ENCODE peak calls at places on chromosomes 3 and 15, in five cellular contexts. G is esophagus squamous epithelium, I is tibial nerve, U is IMR-90, F is sigmoid colon. R is an unnamed sample.

GRCh38 chr3:46668116-46668515 is 25.4 kb downstream of the ALS2CL start:
- DNase-seq in I (no peak), G (no peak), F (peak; percentile 47), U (no peak), R (no peak)

GRCh38 chr15:25725758-25726157 is 137.4 kb downstream of the ATP10A start:
- DNase-seq in G (no peak), U (no peak), I (no peak), F (peak; percentile 44), R (no peak)

GRCh38 chr15:40902605-40903561 is 8.6 kb downstream of the VPS18 start:
- DNase-seq in G (no peak), U (no peak), F (no peak), I (peak; percentile 31), R (peak; percentile 70)

GRCh38 chr3:176328198-176328597 is 869.1 kb downstream of the TBL1XR1 start:
- DNase-seq in G (no peak), U (no peak), F (no peak), I (no peak), R (no peak)

GRCh38 chr3:117400303-117400702 is 690.7 kb downstream of the TUSC7 start:
- DNase-seq in U (no peak), I (no peak), F (no peak), G (no peak), R (no peak)

GRCh38 chr3:18018491-18019177 is 276.2 kb upstream of the TBC1D5 start:
- DNase-seq in G (no peak), I (no peak), U (no peak), F (no peak), R (no peak)

GRCh38 chr3:150062492-150062891 is 91.8 kb upstream of the PFN2 start:
- DNase-seq in G (no peak), U (peak; percentile 81), I (no peak), F (no peak), R (no peak)

GRCh38 chr3:148848410-148848809 is 16.7 kb upstream of the CPA3 start:
- DNase-seq in F (no peak), I (no peak), U (no peak), G (no peak), R (no peak)

DNA sequence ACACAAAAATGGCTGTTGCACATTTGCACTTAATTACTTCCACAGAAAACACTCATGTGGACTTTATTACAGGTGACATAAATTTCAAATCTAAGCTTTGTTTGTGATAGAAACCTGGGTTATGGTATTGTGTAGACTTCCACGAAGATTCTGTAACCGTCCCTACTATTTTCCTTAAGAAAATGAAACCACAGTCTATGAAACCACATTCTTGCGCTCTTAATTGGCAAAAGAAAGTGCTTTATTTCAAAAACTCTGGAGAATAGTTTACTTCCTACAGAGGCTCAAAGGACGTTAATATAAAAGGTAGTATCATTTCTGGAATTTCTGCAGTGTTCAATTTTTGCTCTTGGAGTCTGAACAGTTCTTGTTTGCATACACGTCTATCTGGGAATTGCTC is 123.4 kb downstream of the TIGIT start:
- DNase-seq in I (no peak), U (no peak), F (no peak), G (no peak), R (no peak)
- H3K4me1 ChIP-seq in I (no peaks in the 10 kb centered on the region), U (peaks cover 7% of the 10 kb centered on the region), F (peaks cover 50% of the 10 kb centered on the region), G (no peaks in the 10 kb centered on the region), R (no peaks in the 10 kb centered on the region)

GRCh38 chr3:57755368-57756021 is 614 bp upstream of the SLMAP start:
- DNase-seq in F (peak; percentile 73), U (peak; percentile 38), G (no peak), I (no peak), R (peak; percentile 60)

GRCh38 chr3:57757642-57758297 is 1.7 kb downstream of the SLMAP start:
- DNase-seq in G (no peak), U (peak; percentile 28), F (no peak), I (no peak), R (no peak)

GRCh38 chr3:57756022-57756527 is at the start of gene SLMAP:
- DNase-seq in I (peak; percentile 93), G (peak; percentile 89), F (peak; percentile 99), U (peak; percentile 96), R (peak; percentile 97)

GRCh38 chr3:57758686-57759085 is 2.6 kb downstream of the SLMAP start:
- DNase-seq in U (peak; percentile 39), G (no peak), F (no peak), I (no peak), R (no peak)

GRCh38 chr3:57756528-57757401 is 656 bp downstream of the SLMAP start:
- DNase-seq in G (no peak), U (peak; percentile 74), F (peak; percentile 81), I (no peak), R (peak; percentile 51)
- TF ChIP-seq POLR2A in G (no peak), U (no peak), F (no peak), I (no peak), R (no peak)

GRCh38 chr15:85579011-85579701 is 198.8 kb downstream of the AKAP13 start:
- DNase-seq in G (no peak), U (no peak), I (no peak), F (no peak), R (no peak)
- H3K4me3 ChIP-seq in G (no peak overlapping the region), U (no peak overlapping the region), I (no peak overlapping the region), F (peak overlapping the region; percentile 5), R (no peak overlapping the region)

DNA sequence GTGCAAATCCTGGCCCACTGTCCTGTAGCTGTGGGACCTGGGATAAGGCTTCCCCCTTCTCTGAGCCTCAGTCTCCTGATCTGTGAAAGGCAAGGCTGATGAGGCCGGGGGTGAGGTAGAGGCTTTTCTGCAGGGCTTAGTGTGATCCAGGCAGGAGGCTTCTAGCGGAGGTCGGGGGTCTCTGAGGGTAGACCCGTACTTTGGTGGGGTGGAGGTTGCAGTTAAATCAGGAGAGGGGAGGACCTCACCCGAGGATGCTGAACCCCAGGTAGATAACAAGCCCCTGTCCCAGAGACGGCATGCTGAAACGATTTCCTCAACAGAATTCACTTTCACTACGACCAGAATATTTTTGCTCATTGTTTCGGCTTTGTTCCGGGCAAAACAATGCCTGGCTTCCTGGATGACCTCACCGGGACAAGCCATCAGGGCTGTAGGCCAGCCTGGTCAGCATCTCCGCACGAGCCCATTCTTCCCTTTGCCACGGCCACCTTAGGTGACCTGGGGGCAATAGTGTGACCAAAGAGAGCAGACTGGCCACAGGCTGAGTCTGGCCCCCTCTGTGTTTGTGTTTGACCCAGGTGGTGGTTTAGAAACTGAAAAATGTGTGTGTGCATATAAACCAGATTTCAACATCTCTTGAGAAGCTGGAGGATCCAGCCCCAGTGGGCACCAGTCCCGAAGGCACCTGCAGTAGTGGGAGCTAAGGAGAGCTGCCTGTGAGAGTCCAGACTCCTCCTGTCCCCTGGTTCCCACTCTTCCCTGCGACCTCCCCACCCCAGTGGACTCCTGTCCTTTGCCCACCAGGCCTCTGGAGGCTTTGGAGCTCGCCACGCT is 33.0 kb downstream of the SLC6A6 start:
- DNase-seq in I (no peak), G (no peak), U (no peak), F (no peak), R (no peak)
- H3K4me1 ChIP-seq in I (peaks cover 56% of the 10 kb centered on the region), G (peaks cover 53% of the 10 kb centered on the region), U (peaks cover 45% of the 10 kb centered on the region), F (peaks cover 44% of the 10 kb centered on the region), R (peaks cover 8% of the 10 kb centered on the region)